ENCODE peak calls at places on chromosomes 16 and 17, in eight cellular contexts. One of them, this sample, is unnamed. For H3K4me1, the result is how much of the 10 kb centered on the place peaks cover.

GRCh38 chr17:62680541-62681052 is 53.1 kb downstream of the MRC2 start:
- DNase-seq in PC-3: no peak
- DNase-seq in H9: peak
- DNase-seq in endothelial cell of umbilical vein: no peak
- DNase-seq in keratinocyte: no peak
- DNase-seq in OCI-LY7: no peak
- DNase-seq in osteoblast: peak
- DNase-seq in neural progenitor cell: no peak
- DNase-seq in this sample: no peak

GRCh38 chr16:85777583-85778310 is 21.6 kb downstream of the EMC8 start:
- DNase-seq in PC-3: peak
- DNase-seq in H9: no peak
- DNase-seq in endothelial cell of umbilical vein: no peak
- DNase-seq in keratinocyte: no peak
- DNase-seq in OCI-LY7: no peak
- DNase-seq in osteoblast: peak
- DNase-seq in neural progenitor cell: no peak
- DNase-seq in this sample: no peak

GRCh38 chr17:81487487-81488275 is 24.9 kb downstream of the ACTG1 start:
- DNase-seq in PC-3: peak
- DNase-seq in H9: peak
- DNase-seq in endothelial cell of umbilical vein: peak
- DNase-seq in keratinocyte: no peak
- DNase-seq in OCI-LY7: peak
- DNase-seq in osteoblast: peak
- DNase-seq in neural progenitor cell: peak
- DNase-seq in this sample: peak

GRCh38 chr16:21158208-21159110 is at the start of gene LDAF1:
- DNase-seq in PC-3: peak
- DNase-seq in H9: peak
- DNase-seq in endothelial cell of umbilical vein: peak
- DNase-seq in keratinocyte: no peak
- DNase-seq in OCI-LY7: peak
- DNase-seq in osteoblast: peak
- DNase-seq in neural progenitor cell: peak
- DNase-seq in this sample: peak

GRCh38 chr17:79801156-79802038 is 4.5 kb upstream of the CBX8 start:
- DNase-seq in PC-3: peak
- DNase-seq in H9: peak
- DNase-seq in endothelial cell of umbilical vein: no peak
- DNase-seq in keratinocyte: no peak
- DNase-seq in OCI-LY7: no peak
- DNase-seq in osteoblast: no peak
- DNase-seq in neural progenitor cell: peak
- DNase-seq in this sample: no peak

GRCh38 chr17:73272906-73273218 is 11.2 kb upstream of the CPSF4L start:
- DNase-seq in PC-3: no peak
- DNase-seq in H9: peak
- DNase-seq in endothelial cell of umbilical vein: no peak
- DNase-seq in keratinocyte: no peak
- DNase-seq in OCI-LY7: no peak
- DNase-seq in osteoblast: no peak
- DNase-seq in neural progenitor cell: no peak
- DNase-seq in this sample: no peak

GRCh38 chr17:80917716-80918560 is 73.7 kb upstream of the CHMP6 start:
- DNase-seq in PC-3: no peak
- DNase-seq in H9: no peak
- DNase-seq in endothelial cell of umbilical vein: no peak
- DNase-seq in keratinocyte: no peak
- DNase-seq in OCI-LY7: no peak
- DNase-seq in osteoblast: peak
- DNase-seq in neural progenitor cell: no peak
- DNase-seq in this sample: no peak

GRCh38 chr17:49387374-49388289 is 25.6 kb upstream of the ZNF652 start:
- DNase-seq in PC-3: no peak
- DNase-seq in H9: no peak
- DNase-seq in endothelial cell of umbilical vein: no peak
- DNase-seq in keratinocyte: no peak
- DNase-seq in OCI-LY7: peak
- DNase-seq in osteoblast: no peak
- DNase-seq in neural progenitor cell: no peak
- DNase-seq in this sample: no peak

GRCh38 chr16:78816499-78817441 is 717.3 kb downstream of the WWOX start:
- DNase-seq in PC-3: no peak
- DNase-seq in H9: no peak
- DNase-seq in endothelial cell of umbilical vein: no peak
- DNase-seq in keratinocyte: no peak
- DNase-seq in OCI-LY7: no peak
- DNase-seq in osteoblast: no peak
- DNase-seq in neural progenitor cell: no peak
- DNase-seq in this sample: no peak

GRCh38 chr17:81966343-81967243 is 5.6 kb upstream of the NOTUM start:
- DNase-seq in PC-3: no peak
- DNase-seq in H9: peak
- DNase-seq in endothelial cell of umbilical vein: no peak
- DNase-seq in keratinocyte: no peak
- DNase-seq in OCI-LY7: peak
- DNase-seq in osteoblast: peak
- DNase-seq in neural progenitor cell: peak
- DNase-seq in this sample: no peak

GRCh38 chr17:49359990-49360795 is 1.9 kb downstream of the ZNF652 start:
- DNase-seq in PC-3: peak
- DNase-seq in H9: peak
- DNase-seq in endothelial cell of umbilical vein: peak
- DNase-seq in keratinocyte: no peak
- DNase-seq in OCI-LY7: peak
- DNase-seq in osteoblast: peak
- DNase-seq in neural progenitor cell: peak
- DNase-seq in this sample: no peak

GRCh38 chr17:51275381-51275780 is 15.0 kb downstream of the UTP18 start:
- DNase-seq in PC-3: no peak
- DNase-seq in H9: no peak
- DNase-seq in endothelial cell of umbilical vein: no peak
- DNase-seq in keratinocyte: no peak
- DNase-seq in OCI-LY7: no peak
- DNase-seq in osteoblast: peak
- DNase-seq in neural progenitor cell: no peak
- DNase-seq in this sample: no peak

GRCh38 chr16:74605746-74606520 is 981 bp downstream of the GLG1 start:
- DNase-seq in PC-3: no peak
- DNase-seq in H9: no peak
- DNase-seq in endothelial cell of umbilical vein: no peak
- DNase-seq in keratinocyte: no peak
- DNase-seq in OCI-LY7: no peak
- DNase-seq in osteoblast: no peak
- DNase-seq in neural progenitor cell: peak
- DNase-seq in this sample: no peak

GRCh38 chr17:77666881-77667395 is 291.6 kb upstream of the TNRC6C start:
- DNase-seq in PC-3: no peak
- DNase-seq in H9: no peak
- DNase-seq in endothelial cell of umbilical vein: no peak
- DNase-seq in keratinocyte: no peak
- DNase-seq in OCI-LY7: peak
- DNase-seq in osteoblast: no peak
- DNase-seq in neural progenitor cell: no peak
- DNase-seq in this sample: peak

GRCh38 chr16:73230651-73231050 is 182.7 kb upstream of the ZFHX3 start:
- DNase-seq in PC-3: no peak
- DNase-seq in H9: no peak
- DNase-seq in endothelial cell of umbilical vein: no peak
- DNase-seq in keratinocyte: no peak
- DNase-seq in OCI-LY7: no peak
- DNase-seq in osteoblast: no peak
- DNase-seq in neural progenitor cell: no peak
- DNase-seq in this sample: no peak

GRCh38 chr17:7538891-7539290 is 10.0 kb upstream of the TNFSF12 start:
- DNase-seq in PC-3: no peak
- DNase-seq in H9: no peak
- DNase-seq in endothelial cell of umbilical vein: peak
- DNase-seq in keratinocyte: no peak
- DNase-seq in OCI-LY7: no peak
- DNase-seq in osteoblast: no peak
- DNase-seq in neural progenitor cell: no peak
- DNase-seq in this sample: no peak

DNA sequence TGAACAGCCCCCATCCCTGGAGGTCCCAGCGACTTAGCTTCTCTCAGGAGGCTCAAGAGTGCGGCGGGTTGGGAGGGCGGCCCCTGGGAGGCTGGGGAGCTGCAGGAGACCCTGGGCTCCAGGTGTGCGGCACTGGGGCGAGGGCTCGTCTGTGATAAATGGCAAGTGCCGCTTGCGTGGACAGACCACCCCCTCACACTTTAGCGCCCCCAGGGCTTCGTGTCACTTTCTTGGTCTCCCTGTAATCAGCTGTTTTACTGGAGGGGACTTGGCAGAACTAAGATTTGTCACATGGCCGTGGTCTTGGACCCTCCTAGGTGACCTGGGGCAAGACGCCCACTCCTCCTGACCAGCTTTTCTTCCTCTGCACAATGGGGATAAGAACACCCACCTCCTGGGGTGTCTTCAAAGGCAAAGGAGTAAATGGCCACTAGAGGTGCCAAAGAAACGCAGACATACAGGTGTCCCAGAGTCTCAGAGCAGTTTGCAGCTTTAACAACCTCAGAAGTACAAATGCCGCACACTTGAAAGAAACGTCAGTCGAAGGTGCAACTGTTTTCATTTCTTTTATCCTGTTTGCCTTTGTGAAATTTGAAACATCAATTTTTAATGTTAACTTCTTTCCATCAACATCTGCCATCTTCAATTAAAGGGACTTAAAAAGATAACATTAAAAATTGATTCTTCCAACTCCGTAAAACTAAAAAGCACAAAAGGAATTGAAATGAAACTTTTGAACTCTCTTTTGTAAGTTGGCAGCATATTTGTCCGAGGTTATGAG is 946 bp downstream of the OSGIN1 start:
- DNase-seq in PC-3: peak
- DNase-seq in H9: no peak
- DNase-seq in endothelial cell of umbilical vein: peak
- DNase-seq in keratinocyte: peak
- DNase-seq in OCI-LY7: peak
- DNase-seq in osteoblast: peak
- DNase-seq in neural progenitor cell: peak
- DNase-seq in this sample: peak
- H2AFZ ChIP-seq in PC-3: peak
- H2AFZ ChIP-seq in H9: no peak
- H2AFZ ChIP-seq in endothelial cell of umbilical vein: no peak
- H2AFZ ChIP-seq in keratinocyte: peak
- H2AFZ ChIP-seq in OCI-LY7: no peak
- H2AFZ ChIP-seq in osteoblast: peak
- H2AFZ ChIP-seq in neural progenitor cell: no peak
- H2AFZ ChIP-seq in this sample: no peak

DNA sequence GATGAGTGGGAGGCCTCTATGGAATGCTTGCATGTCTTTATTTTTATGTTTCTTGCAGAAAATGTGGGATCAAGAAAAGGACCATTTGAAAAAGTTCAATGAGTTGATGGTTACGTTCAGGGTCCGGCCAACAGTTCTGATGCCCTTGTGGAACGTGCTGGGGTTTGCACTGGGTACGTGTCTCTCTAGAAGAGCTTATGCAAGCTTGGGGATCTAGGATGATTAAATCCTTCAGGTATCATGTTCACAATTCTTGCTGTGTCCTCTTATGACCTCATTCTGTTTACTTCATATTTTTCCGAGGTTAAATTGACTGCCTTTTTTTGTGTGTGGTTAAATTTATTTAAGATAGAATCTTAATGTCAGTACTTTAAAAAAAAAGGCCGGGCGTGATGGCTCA is 6.4 kb downstream of the COQ7 start:
- DNase-seq in PC-3: no peak
- DNase-seq in H9: no peak
- DNase-seq in endothelial cell of umbilical vein: no peak
- DNase-seq in keratinocyte: no peak
- DNase-seq in OCI-LY7: no peak
- DNase-seq in osteoblast: no peak
- DNase-seq in neural progenitor cell: no peak
- DNase-seq in this sample: no peak
- H3K4me2 ChIP-seq in PC-3: no peak
- H3K4me2 ChIP-seq in H9: no peak
- H3K4me2 ChIP-seq in endothelial cell of umbilical vein: no peak
- H3K4me2 ChIP-seq in keratinocyte: no peak
- H3K4me2 ChIP-seq in OCI-LY7: no peak
- H3K4me2 ChIP-seq in osteoblast: no peak
- H3K4me2 ChIP-seq in neural progenitor cell: no peak
- H3K4me2 ChIP-seq in this sample: no peak

DNA sequence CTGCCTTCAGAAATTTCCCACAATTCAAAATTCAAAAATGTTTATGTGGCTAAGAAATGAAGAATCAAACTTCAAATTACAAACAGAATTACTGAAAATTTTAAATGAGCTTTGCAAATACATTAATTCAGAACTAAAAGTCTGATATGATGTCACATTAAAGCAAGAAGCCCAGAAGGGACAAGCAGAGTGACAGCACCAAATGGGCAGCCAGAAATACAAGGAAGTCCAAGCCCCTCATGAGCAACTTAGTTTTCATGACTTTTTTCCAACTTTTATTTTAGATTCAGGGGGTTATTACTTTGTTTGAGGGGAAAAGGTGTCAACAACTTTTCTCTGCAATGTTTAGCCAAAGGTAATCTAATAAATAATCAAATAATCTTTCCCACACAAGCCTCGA is 21.5 kb downstream of the UBE2G1 start:
- DNase-seq in PC-3: no peak
- DNase-seq in H9: no peak
- DNase-seq in endothelial cell of umbilical vein: no peak
- DNase-seq in keratinocyte: no peak
- DNase-seq in OCI-LY7: no peak
- DNase-seq in osteoblast: no peak
- DNase-seq in neural progenitor cell: no peak
- DNase-seq in this sample: no peak
- H3K4me1 ChIP-seq in PC-3: under half
- H3K4me1 ChIP-seq in H9: under half
- H3K4me1 ChIP-seq in endothelial cell of umbilical vein: under half
- H3K4me1 ChIP-seq in keratinocyte: under half
- H3K4me1 ChIP-seq in OCI-LY7: half or more
- H3K4me1 ChIP-seq in osteoblast: under half
- H3K4me1 ChIP-seq in neural progenitor cell: under half
- H3K4me1 ChIP-seq in this sample: under half

GRCh38 chr16:23562505-23562904 is 5.0 kb downstream of the UBFD1 start:
- DNase-seq in PC-3: no peak
- DNase-seq in H9: no peak
- DNase-seq in endothelial cell of umbilical vein: no peak
- DNase-seq in keratinocyte: no peak
- DNase-seq in OCI-LY7: no peak
- DNase-seq in osteoblast: no peak
- DNase-seq in neural progenitor cell: no peak
- DNase-seq in this sample: no peak

GRCh38 chr16:23561586-23561985 is 4.1 kb downstream of the UBFD1 start:
- DNase-seq in PC-3: no peak
- DNase-seq in H9: no peak
- DNase-seq in endothelial cell of umbilical vein: no peak
- DNase-seq in keratinocyte: no peak
- DNase-seq in OCI-LY7: no peak
- DNase-seq in osteoblast: no peak
- DNase-seq in neural progenitor cell: no peak
- DNase-seq in this sample: no peak

GRCh38 chr16:23554536-23554935 is 2.6 kb downstream of the EARS2 start:
- DNase-seq in PC-3: no peak
- DNase-seq in H9: no peak
- DNase-seq in endothelial cell of umbilical vein: no peak
- DNase-seq in keratinocyte: no peak
- DNase-seq in OCI-LY7: peak
- DNase-seq in osteoblast: no peak
- DNase-seq in neural progenitor cell: no peak
- DNase-seq in this sample: no peak

GRCh38 chr16:23556881-23557778 is at the start of the genes EARS2 and UBFD1:
- DNase-seq in PC-3: peak
- DNase-seq in H9: peak
- DNase-seq in endothelial cell of umbilical vein: peak
- DNase-seq in keratinocyte: peak
- DNase-seq in OCI-LY7: peak
- DNase-seq in osteoblast: peak
- DNase-seq in neural progenitor cell: peak
- DNase-seq in this sample: peak

GRCh38 chr16:23557779-23558330 is 328 bp downstream of the UBFD1 start:
- DNase-seq in PC-3: no peak
- DNase-seq in H9: peak
- DNase-seq in endothelial cell of umbilical vein: no peak
- DNase-seq in keratinocyte: no peak
- DNase-seq in OCI-LY7: no peak
- DNase-seq in osteoblast: peak
- DNase-seq in neural progenitor cell: no peak
- DNase-seq in this sample: no peak
- H2AFZ ChIP-seq in PC-3: peak
- H2AFZ ChIP-seq in H9: no peak
- H2AFZ ChIP-seq in endothelial cell of umbilical vein: peak
- H2AFZ ChIP-seq in keratinocyte: peak
- H2AFZ ChIP-seq in OCI-LY7: peak
- H2AFZ ChIP-seq in osteoblast: peak
- H2AFZ ChIP-seq in neural progenitor cell: peak
- H2AFZ ChIP-seq in this sample: peak